ENCODE peak calls at places on chromosomes 11 and 22, in ten cellular contexts. P, S, K, N, B, D, M, H, F and A are unnamed samples.
A peak's percentile ranks its signal among the peaks of the same experiment; 100 is the strongest.

GRCh38 chr11:36763187-36763586 is 165.2 kb upstream of the RAG2 start:
- DNase-seq in P (no peak), S (no peak), K (no peak), N (no peak), B (no peak), D (no peak), M (no peak), H (no peak), F (no peak), A (no peak)

GRCh38 chr11:859394-860131 is 16.9 kb downstream of the TSPAN4 start:
- DNase-seq in P (peak; percentile 90), S (no peak), K (peak; percentile 68), N (no peak), B (peak; percentile 64), D (peak; percentile 94), M (peak; percentile 85), H (peak; percentile 82), F (peak; percentile 50), A (peak; percentile 21)

GRCh38 chr11:97722065-97722464 is 1298.7 kb upstream of the CNTN5 start:
- DNase-seq in P (peak; percentile 74), S (no peak), K (no peak), N (no peak), B (peak; percentile 39), D (peak; percentile 93), M (peak; percentile 89), H (no peak), F (no peak), A (no peak)

GRCh38 chr22:49322231-49322630 is 505.4 kb downstream of the BRD1 start:
- DNase-seq in P (no peak), S (peak; percentile 57), K (no peak), N (no peak), B (no peak), D (no peak), M (no peak), H (no peak), F (no peak), A (no peak)

GRCh38 chr11:87263979-87264378 is 226.2 kb downstream of the TMEM135 start:
- DNase-seq in P (no peak), S (no peak), K (no peak), N (no peak), B (no peak), D (no peak), M (peak; percentile 11), H (no peak), F (no peak), A (no peak)

GRCh38 chr11:69711824-69712801 is 8.3 kb upstream of the FGF19 start:
- DNase-seq in P (no peak), S (no peak), K (no peak), N (peak; percentile 41), B (no peak), D (no peak), M (no peak), H (no peak), F (peak; percentile 7), A (no peak)

GRCh38 chr22:21624120-21624879 is 5.5 kb downstream of the YDJC start:
- DNase-seq in P (peak; percentile 30), S (no peak), K (peak; percentile 30), N (peak; percentile 76), B (no peak), D (peak; percentile 18), M (peak; percentile 23), H (no peak), F (peak; percentile 49), A (no peak)

GRCh38 chr11:79018371-79018849 is 422.4 kb downstream of the TENM4 start:
- DNase-seq in P (peak; percentile 92), S (no peak), K (no peak), N (no peak), B (peak; percentile 97), D (peak; percentile 92), M (peak; percentile 97), H (no peak), F (no peak), A (peak; percentile 85)

GRCh38 chr22:42820075-42820763 is 36.9 kb downstream of the ARFGAP3 start:
- DNase-seq in P (peak; percentile 75), S (no peak), K (no peak), N (peak; percentile 40), B (peak; percentile 63), D (peak; percentile 32), M (peak; percentile 93), H (no peak), F (no peak), A (peak; percentile 55)

GRCh38 chr11:5818245-5818865 is 9.6 kb downstream of the OR52N2 start:
- DNase-seq in P (no peak), S (no peak), K (no peak), N (no peak), B (peak; percentile 11), D (no peak), M (no peak), H (no peak), F (no peak), A (no peak)

GRCh38 chr11:17014321-17014773 is at the start of gene PLEKHA7:
- DNase-seq in P (no peak), S (peak; percentile 71), K (no peak), N (peak; percentile 74), B (no peak), D (no peak), M (no peak), H (peak; percentile 35), F (no peak), A (no peak)

GRCh38 chr22:46735747-46736608 is 2.1 kb downstream of the CERK start:
- DNase-seq in P (no peak), S (no peak), K (peak; percentile 31), N (peak; percentile 60), B (peak; percentile 77), D (no peak), M (no peak), H (no peak), F (no peak), A (no peak)

GRCh38 chr11:30960387-30960992 is 374.3 kb upstream of the MPPED2 start:
- DNase-seq in P (peak; percentile 56), S (no peak), K (no peak), N (peak; percentile 72), B (peak; percentile 4), D (peak; percentile 66), M (peak; percentile 47), H (no peak), F (no peak), A (peak; percentile 7)

GRCh38 chr22:40766956-40767355 is 52.2 kb downstream of the SLC25A17 start:
- DNase-seq in P (no peak), S (no peak), K (no peak), N (no peak), B (no peak), D (no peak), M (no peak), H (no peak), F (no peak), A (no peak)

GRCh38 chr22:38177044-38177443 is 4.6 kb downstream of the PLA2G6 start:
- DNase-seq in P (no peak), S (no peak), K (no peak), N (no peak), B (no peak), D (no peak), M (no peak), H (no peak), F (no peak), A (no peak)

GRCh38 chr11:5815534-5815933 is 6.8 kb downstream of the OR52N2 start:
- DNase-seq in P (no peak), S (no peak), K (no peak), N (no peak), B (no peak), D (no peak), M (no peak), H (no peak), F (no peak), A (no peak)

DNA sequence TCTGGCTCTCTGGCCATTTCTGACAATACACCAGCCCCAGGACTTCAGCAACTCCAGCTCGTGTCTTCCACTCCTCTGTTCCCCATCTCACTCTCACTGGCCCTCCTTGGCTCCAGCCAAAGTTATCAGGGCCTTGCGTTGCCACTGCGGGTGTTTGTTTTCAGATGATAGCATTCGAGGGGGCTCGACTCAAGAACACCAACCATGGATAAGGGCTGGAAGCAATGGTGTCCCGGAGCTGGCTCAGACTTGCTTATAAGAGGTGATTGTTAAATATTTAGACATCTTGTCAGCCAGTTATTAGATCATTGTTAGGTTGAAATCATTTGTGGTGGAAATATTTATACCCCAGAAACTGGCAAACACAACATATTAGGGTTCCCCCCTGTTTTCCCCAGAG is 98.1 kb downstream of the FBXO7 start:
- DNase-seq in P (no peak), S (no peak), K (no peak), N (no peak), B (no peak), D (no peak), M (peak; percentile 43), H (no peak), F (no peak), A (no peak)
- TF ChIP-seq CTCF in P (no peak), S (no peak), K (no peak), N (no peak), B (no peak), D (no peak), M (no peak), H (no peak), F (no peak), A (no peak)

DNA sequence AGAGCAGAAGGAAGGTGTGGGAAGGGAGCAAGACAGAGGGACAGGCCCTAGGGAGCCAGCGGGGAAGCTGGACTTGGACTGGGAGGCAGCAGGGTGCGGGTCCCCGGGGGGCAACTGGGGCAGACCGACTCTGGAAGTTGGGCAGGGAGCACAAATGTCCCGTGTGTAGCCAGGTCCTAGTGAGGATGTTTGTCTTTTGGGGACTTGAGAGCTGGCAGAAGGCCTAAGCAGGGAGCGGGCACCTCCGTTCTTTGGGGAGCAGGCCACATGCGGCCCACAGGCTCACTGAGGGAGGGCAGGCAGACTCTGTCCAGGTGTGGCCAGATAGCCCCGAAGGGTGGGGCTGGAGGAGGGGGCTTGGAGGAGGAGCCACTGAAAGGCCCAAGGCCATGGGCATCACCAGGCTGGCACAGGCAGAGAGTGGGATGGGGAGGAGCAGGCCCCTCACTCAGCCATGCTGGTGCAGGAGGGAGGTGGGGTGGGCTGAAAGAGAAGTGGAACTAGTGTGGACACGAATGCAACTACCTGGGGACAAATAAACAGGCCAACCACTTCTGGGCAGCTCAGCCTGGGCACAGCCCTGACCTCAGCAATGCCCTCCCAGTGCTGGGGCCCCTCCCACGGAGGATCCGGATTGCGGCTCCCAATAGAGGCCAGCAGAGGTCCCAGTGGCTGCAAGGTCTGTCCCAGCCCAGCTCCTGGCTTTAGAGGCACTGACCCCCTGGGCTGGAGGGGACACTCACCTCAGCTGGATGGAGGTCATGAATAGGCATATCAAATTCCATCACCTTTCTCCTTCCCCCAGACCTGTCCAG is 1.3 kb upstream of the SCARF2 start:
- DNase-seq in P (no peak), S (peak; percentile 64), K (no peak), N (peak; percentile 42), B (no peak), D (no peak), M (no peak), H (no peak), F (no peak), A (no peak)
- H3K4me3 ChIP-seq in P (peak overlapping the region; percentile 49), S (peak overlapping the region; percentile 71), K (peak overlapping the region; percentile 69), N (no peak overlapping the region), B (no peak overlapping the region), D (peak overlapping the region; percentile 59), M (peak overlapping the region; percentile 90), H (no peak overlapping the region), F (no peak overlapping the region), A (peak overlapping the region; percentile 91)

GRCh38 chr11:27081056-27081455 is 40.4 kb downstream of the BBOX1 start:
- DNase-seq in P (peak; percentile 77), S (no peak), K (no peak), N (no peak), B (no peak), D (peak; percentile 45), M (peak; percentile 28), H (no peak), F (no peak), A (no peak)
- TF ChIP-seq CTCF in P (no peak), S (no peak), K (no peak), N (no peak), B (no peak), D (no peak), M (no peak), H (no peak), F (no peak), A (no peak)

GRCh38 chr22:28925916-28926315 is 42.5 kb downstream of the ZNRF3 start:
- DNase-seq in P (no peak), S (no peak), K (no peak), N (no peak), B (no peak), D (no peak), M (no peak), H (no peak), F (no peak), A (no peak)
- H3K4me3 ChIP-seq in P (no peak overlapping the region), S (no peak overlapping the region), K (no peak overlapping the region), N (no peak overlapping the region), B (no peak overlapping the region), D (no peak overlapping the region), M (no peak overlapping the region), H (no peak overlapping the region), F (no peak overlapping the region), A (no peak overlapping the region)